ENCODE peak calls at places on chromosomes 13 and 19, in eight cellular contexts. T is thoracic aorta, J is OCI-LY7, X is A673, P is transverse colon, F is IMR-90, N is Peyer's patch, O is sigmoid colon. D is an unnamed sample.
A peak's percentile ranks its signal among the peaks of the same experiment; 100 is the strongest.

GRCh38 chr13:113061271-113061625 is 44.3 kb upstream of the F7 start:
- DNase-seq in F (no peak), J (no peak), X (no peak), T (no peak), N (no peak), O (peak; percentile 54), P (no peak), D (no peak)

GRCh38 chr13:24668955-24669354 is 11.3 kb upstream of the ATP12A start:
- DNase-seq in P (peak; percentile 89), O (no peak), X (no peak), T (no peak), F (no peak), J (no peak), N (no peak), D (no peak)

GRCh38 chr19:42279902-42280760 is 11.1 kb downstream of the CIC start:
- DNase-seq in P (peak; percentile 89), N (peak; percentile 91), O (peak; percentile 98), T (peak; percentile 87), J (peak; percentile 97), F (peak; percentile 83), X (peak; percentile 97), D (peak; percentile 91)

GRCh38 chr19:42335971-42336370 is 10.5 kb downstream of the MEGF8 start:
- DNase-seq in J (no peak), O (no peak), T (no peak), N (no peak), F (no peak), X (no peak), P (no peak), D (no peak)

GRCh38 chr19:34173145-34173956 is 1.0 kb downstream of the LSM14A start:
- DNase-seq in T (no peak), J (peak; percentile 40), P (peak; percentile 65), O (no peak), N (peak; percentile 23), X (peak; percentile 25), F (peak; percentile 27), D (peak; percentile 43)

GRCh38 chr19:49533551-49534488 is 6.0 kb downstream of the RCN3 start:
- DNase-seq in N (peak; percentile 82), J (peak; percentile 82), O (peak; percentile 88), T (no peak), X (peak; percentile 81), P (peak; percentile 69), F (peak; percentile 28), D (peak; percentile 85)

GRCh38 chr13:105202384-105202783 is 1333.1 kb downstream of the EFNB2 start:
- DNase-seq in O (no peak), J (no peak), T (no peak), N (no peak), X (peak; percentile 28), P (no peak), F (peak; percentile 47), D (no peak)

GRCh38 chr19:47762615-47763308 is 15.7 kb upstream of the SELENOW start:
- DNase-seq in O (no peak), J (no peak), P (no peak), X (no peak), T (no peak), N (no peak), F (no peak), D (no peak)

GRCh38 chr19:29702161-29702957 is 12.7 kb downstream of the C19orf12 start:
- DNase-seq in T (no peak), F (no peak), N (no peak), J (no peak), O (no peak), P (no peak), X (no peak), D (no peak)

GRCh38 chr19:3066482-3067049 is 4.3 kb upstream of the TLE5 start:
- DNase-seq in N (no peak), J (no peak), F (no peak), T (no peak), O (no peak), P (no peak), X (no peak), D (no peak)

GRCh38 chr19:33416307-33417215 is 43.1 kb downstream of the CEBPG start:
- DNase-seq in X (peak; percentile 80), J (peak; percentile 66), N (peak; percentile 67), T (no peak), F (peak; percentile 68), P (peak; percentile 71), O (peak; percentile 77), D (peak; percentile 34)

GRCh38 chr19:45900661-45901431 is 1.6 kb downstream of the MYPOP start:
- DNase-seq in P (no peak), F (no peak), N (no peak), X (no peak), T (no peak), O (no peak), J (no peak), D (no peak)

GRCh38 chr19:5547881-5548280 is 19.9 kb downstream of the TINCR start:
- DNase-seq in T (no peak), O (no peak), J (peak; percentile 42), N (no peak), F (peak; percentile 51), X (peak; percentile 77), P (peak; percentile 33), D (no peak)

GRCh38 chr19:7196721-7197168 is 97.5 kb downstream of the INSR start:
- DNase-seq in T (peak; percentile 8), X (no peak), J (no peak), O (peak; percentile 90), P (no peak), N (peak; percentile 26), F (no peak), D (no peak)

GRCh38 chr13:78102121-78102677 is 183.6 kb upstream of the EDNRB start:
- DNase-seq in X (no peak), P (peak; percentile 9), J (no peak), N (no peak), T (no peak), F (peak; percentile 52), O (peak; percentile 64), D (peak; percentile 14)

GRCh38 chr19:16771618-16772017 is 52.0 kb downstream of the NWD1 start:
- DNase-seq in P (peak; percentile 82), O (peak; percentile 88), X (peak; percentile 90), T (peak; percentile 78), F (peak; percentile 78), N (peak; percentile 84), J (peak; percentile 80), D (peak; percentile 26)

GRCh38 chr13:54660277-54660676 is 1631.7 kb downstream of the OLFM4 start:
- DNase-seq in P (no peak), T (no peak), O (no peak), J (no peak), F (no peak), X (no peak), N (no peak), D (no peak)

GRCh38 chr13:113898391-113898790 is 34.5 kb upstream of the GAS6 start:
- DNase-seq in P (no peak), X (no peak), F (no peak), J (no peak), T (no peak), N (no peak), O (no peak), D (no peak)

GRCh38 chr13:95002968-95003813 is 290.8 kb upstream of the SOX21 start:
- DNase-seq in T (no peak), X (no peak), J (no peak), F (no peak), P (no peak), O (no peak), N (no peak), D (no peak)

GRCh38 chr13:98707309-98707999 is 45.0 kb downstream of the SLC15A1 start:
- DNase-seq in J (peak; percentile 76), F (no peak), T (no peak), O (no peak), N (no peak), X (no peak), P (no peak), D (peak; percentile 50)
- H3K4me3 ChIP-seq in J (no peak overlapping the region), F (no peak overlapping the region), T (no peak overlapping the region), O (no peak overlapping the region), N (no peak overlapping the region), X (no peak overlapping the region), P (no peak overlapping the region), D (no peak overlapping the region)

GRCh38 chr19:37114001-37114400 is 35.8 kb downstream of the ZNF420 start:
- DNase-seq in T (no peak), F (no peak), N (no peak), O (no peak), P (no peak), X (no peak), J (peak; percentile 47), D (no peak)
- TF ChIP-seq CTCF in T (no peak), F (no peak), N (no peak), O (no peak), P (no peak), X (peak; percentile 32), J (peak; percentile 78), D (no peak)

GRCh38 chr19:39372941-39373340 is 18.0 kb downstream of the PAF1 start:
- DNase-seq in F (peak; percentile 28), T (no peak), N (no peak), J (no peak), O (no peak), P (no peak), X (no peak), D (no peak)

GRCh38 chr19:39377373-39378362 is 13.2 kb downstream of the PAF1 start:
- DNase-seq in P (no peak), F (no peak), O (no peak), N (no peak), X (no peak), T (no peak), J (no peak), D (no peak)

GRCh38 chr19:39372047-39372802 is 18.7 kb downstream of the PAF1 start:
- DNase-seq in J (no peak), T (peak; percentile 60), N (no peak), P (peak; percentile 57), O (peak; percentile 96), X (peak; percentile 80), F (peak; percentile 93), D (no peak)

GRCh38 chr19:39379865-39380399 is 11.0 kb downstream of the PAF1 start:
- DNase-seq in P (no peak), O (no peak), J (no peak), T (no peak), F (no peak), X (no peak), N (no peak), D (no peak)

GRCh38 chr19:39375929-39376328 is 15.0 kb downstream of the PAF1 start:
- DNase-seq in P (no peak), N (no peak), F (no peak), J (no peak), O (no peak), T (no peak), X (no peak), D (no peak)
- H3K36me3 ChIP-seq in P (no peaks in the 10 kb centered on the region), N (no peaks in the 10 kb centered on the region), F (peaks cover 67% of the 10 kb centered on the region), J (peaks cover 85% of the 10 kb centered on the region), O (peaks cover 55% of the 10 kb centered on the region), T (peaks cover 53% of the 10 kb centered on the region), X (peaks cover 62% of the 10 kb centered on the region), D (peaks cover 39% of the 10 kb centered on the region)

GRCh38 chr13:31351376-31351775 is 151.6 kb downstream of the B3GLCT start:
- DNase-seq in F (no peak), T (no peak), O (no peak), P (no peak), X (no peak), J (no peak), N (no peak), D (no peak)

GRCh38 chr13:31346891-31347290 is 147.1 kb downstream of the B3GLCT start:
- DNase-seq in J (no peak), X (no peak), O (no peak), F (no peak), N (no peak), P (no peak), T (no peak), D (no peak)

GRCh38 chr13:31349156-31349555 is 149.4 kb downstream of the B3GLCT start:
- DNase-seq in P (no peak), F (no peak), T (no peak), J (no peak), N (no peak), X (no peak), O (no peak), D (no peak)

GRCh38 chr13:31352467-31352866 is 152.7 kb downstream of the B3GLCT start:
- DNase-seq in O (no peak), J (no peak), T (no peak), P (no peak), N (no peak), F (no peak), X (no peak), D (no peak)

GRCh38 chr13:31350560-31350959 is 150.8 kb downstream of the B3GLCT start:
- DNase-seq in X (no peak), O (no peak), F (no peak), J (no peak), T (no peak), N (no peak), P (no peak), D (no peak)
- H3K4me3 ChIP-seq in X (no peak overlapping the region), O (no peak overlapping the region), F (no peak overlapping the region), J (no peak overlapping the region), T (no peak overlapping the region), N (no peak overlapping the region), P (no peak overlapping the region), D (no peak overlapping the region)